ENCODE peak calls at places on chromosomes 2 and 18, in six cellular contexts. B, M, H, T, O and G are unnamed samples.

GRCh38 chr2:79219383-79219988 is 59.9 kb upstream of the REG3A start:
- DNase-seq in B (peak), M (no peak), H (peak), T (peak), O (no peak), G (no peak)

GRCh38 chr2:1591978-1592907 is 152.1 kb downstream of the PXDN start:
- DNase-seq in B (peak), M (no peak), H (no peak), T (peak), O (no peak), G (no peak)

GRCh38 chr2:223460774-223461211 is 141.4 kb downstream of the SCG2 start:
- DNase-seq in B (no peak), M (no peak), H (peak), T (no peak), O (no peak), G (no peak)

GRCh38 chr18:52236134-52236533 is 103.9 kb upstream of the DCC start:
- DNase-seq in B (no peak), M (no peak), H (peak), T (no peak), O (no peak), G (no peak)

GRCh38 chr2:53652131-53652530 is 115.5 kb upstream of the CHAC2 start:
- DNase-seq in B (no peak), M (no peak), H (no peak), T (no peak), O (no peak), G (no peak)

GRCh38 chr2:69889302-69889701 is 4.5 kb upstream of the SNRNP27 start:
- DNase-seq in B (no peak), M (no peak), H (no peak), T (no peak), O (no peak), G (no peak)

GRCh38 chr2:8599421-8600242 is 82.2 kb upstream of the ID2 start:
- DNase-seq in B (no peak), M (no peak), H (no peak), T (no peak), O (no peak), G (no peak)

GRCh38 chr2:104733544-104733943 is 120.4 kb upstream of the POU3F3 start:
- DNase-seq in B (no peak), M (no peak), H (no peak), T (peak), O (no peak), G (no peak)